ENCODE peak calls at places on chromosomes 6 and 20, in nine cellular contexts. P, K, O, H, Y, Q, M, N and X are unnamed samples.

GRCh38 chr6:127550403-127550802 is 26.6 kb upstream of the C6orf58 start:
- DNase-seq in P (no peak), K (no peak), O (no peak), H (no peak), Y (no peak), Q (no peak), M (no peak), N (peak), X (no peak)

GRCh38 chr6:41548841-41549642 is 2.9 kb downstream of the FOXP4 start:
- DNase-seq in P (no peak), K (peak), O (no peak), H (no peak), Y (no peak), Q (no peak), M (no peak), N (no peak), X (no peak)

GRCh38 chr20:45251884-45252571 is 2.3 kb downstream of the SLPI start:
- DNase-seq in P (no peak), K (no peak), O (no peak), H (no peak), Y (no peak), Q (no peak), M (no peak), N (no peak), X (no peak)

GRCh38 chr20:43723735-43724134 is 3.1 kb downstream of the GTSF1L start:
- DNase-seq in P (no peak), K (no peak), O (no peak), H (no peak), Y (no peak), Q (no peak), M (no peak), N (no peak), X (no peak)

GRCh38 chr6:75850026-75850385 is 101.0 kb downstream of the MYO6 start:
- DNase-seq in P (no peak), K (no peak), O (no peak), H (no peak), Y (no peak), Q (no peak), M (no peak), N (no peak), X (no peak)

GRCh38 chr6:14944593-14944992 is 301.3 kb upstream of the JARID2 start:
- DNase-seq in P (no peak), K (no peak), O (no peak), H (no peak), Y (no peak), Q (no peak), M (no peak), N (peak), X (no peak)

GRCh38 chr20:36542019-36542488 is 735 bp downstream of the MYL9 start:
- DNase-seq in P (peak), K (peak), O (peak), H (no peak), Y (peak), Q (peak), M (no peak), N (no peak), X (no peak)

GRCh38 chr20:32709528-32710121 is 33.6 kb downstream of the COMMD7 start:
- DNase-seq in P (peak), K (no peak), O (no peak), H (no peak), Y (no peak), Q (no peak), M (no peak), N (no peak), X (no peak)

GRCh38 chr6:160081398-160081797 is 40.2 kb upstream of the SLC22A1 start:
- DNase-seq in P (no peak), K (peak), O (no peak), H (no peak), Y (no peak), Q (no peak), M (no peak), N (no peak), X (no peak)

GRCh38 chr6:74735304-74735703 is 470.5 kb downstream of the COL12A1 start:
- DNase-seq in P (no peak), K (no peak), O (no peak), H (no peak), Y (no peak), Q (no peak), M (no peak), N (peak), X (peak)

GRCh38 chr6:74734901-74735300 is 471.0 kb downstream of the COL12A1 start:
- DNase-seq in P (no peak), K (no peak), O (no peak), H (no peak), Y (no peak), Q (no peak), M (no peak), N (no peak), X (no peak)

GRCh38 chr6:74733830-74734591 is 471.8 kb downstream of the COL12A1 start:
- DNase-seq in P (no peak), K (no peak), O (no peak), H (no peak), Y (no peak), Q (no peak), M (no peak), N (no peak), X (no peak)

GRCh38 chr6:74731204-74731603 is 474.6 kb downstream of the COL12A1 start:
- DNase-seq in P (no peak), K (no peak), O (no peak), H (no peak), Y (no peak), Q (no peak), M (no peak), N (peak), X (no peak)

GRCh38 chr6:74731921-74732320 is 473.9 kb downstream of the COL12A1 start:
- DNase-seq in P (no peak), K (peak), O (no peak), H (no peak), Y (no peak), Q (no peak), M (no peak), N (peak), X (peak)
- TF ChIP-seq CTCF in P (no peak), K (no peak), O (no peak), H (no peak), Y (no peak), Q (no peak), M (no peak), N (no peak), X (no peak)

DNA sequence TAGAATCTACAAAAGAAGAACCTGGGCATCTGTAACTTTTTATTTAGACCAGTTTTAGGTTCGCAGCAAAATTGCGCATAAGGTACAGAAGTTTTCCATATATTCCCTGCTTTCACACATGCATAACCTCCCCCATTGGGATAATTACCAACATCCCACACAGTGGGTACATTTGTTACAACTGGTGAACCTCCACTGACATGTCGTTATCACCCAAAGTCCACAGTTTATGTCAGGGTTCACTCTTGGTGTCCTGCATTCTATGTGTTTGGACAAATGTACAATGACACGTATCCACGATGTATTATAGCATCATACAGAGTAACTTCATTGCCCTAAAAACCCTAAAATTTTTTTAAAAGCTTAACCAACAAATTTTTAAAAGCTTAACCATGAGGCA is 109.7 kb downstream of the SMLR1 start:
- DNase-seq in P (no peak), K (no peak), O (no peak), H (no peak), Y (no peak), Q (no peak), M (no peak), N (no peak), X (no peak)
- H3K27ac ChIP-seq in P (no peak), K (no peak), O (no peak), H (no peak), Y (no peak), Q (no peak), M (no peak), N (no peak), X (no peak)

DNA sequence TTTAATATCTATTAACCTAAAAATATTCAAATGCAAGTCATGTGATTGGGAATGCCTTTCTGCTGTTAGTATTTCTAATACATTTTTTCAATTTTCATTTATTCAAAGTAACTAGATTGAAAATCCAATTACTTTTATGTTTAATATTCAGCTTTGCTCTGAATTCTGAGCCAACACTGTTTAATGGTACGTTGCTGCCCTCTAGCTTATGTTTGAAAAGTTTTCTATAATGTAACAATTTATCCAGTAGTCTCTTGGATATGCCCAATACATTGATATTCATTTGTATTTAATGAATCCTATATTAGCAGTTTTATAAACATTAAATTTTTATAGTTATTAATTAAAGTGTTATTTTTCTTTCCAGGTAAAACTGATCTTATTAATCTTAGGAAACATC is 47.4 kb downstream of the LGSN start:
- DNase-seq in P (no peak), K (peak), O (no peak), H (no peak), Y (no peak), Q (peak), M (no peak), N (peak), X (no peak)
- TF ChIP-seq CTCF in P (peak), K (peak), O (peak), H (no peak), Y (peak), Q (peak), M (no peak), N (peak), X (peak)

DNA sequence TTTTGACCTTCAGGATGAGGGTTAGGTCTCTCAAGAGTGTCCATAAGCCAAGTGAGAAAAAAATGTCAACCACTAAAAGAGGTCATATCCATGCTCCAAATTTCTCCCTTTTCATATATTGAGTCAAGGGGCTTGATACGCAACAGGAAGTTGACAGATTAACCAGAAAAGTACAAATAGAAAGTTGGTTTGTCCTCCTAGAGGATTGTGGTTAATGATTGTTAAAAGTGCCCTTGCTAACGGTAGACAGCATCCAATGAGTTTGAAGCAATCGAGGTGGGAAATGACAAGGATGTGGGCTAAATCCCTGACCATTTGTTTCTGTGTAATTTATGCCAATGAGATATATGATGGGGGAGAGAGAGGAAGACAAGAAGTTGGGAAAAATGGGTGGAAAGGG is 18.1 kb upstream of the HBS1L start:
- DNase-seq in P (no peak), K (no peak), O (no peak), H (no peak), Y (no peak), Q (no peak), M (no peak), N (no peak), X (no peak)
- H3K27ac ChIP-seq in P (no peak), K (no peak), O (no peak), H (no peak), Y (no peak), Q (no peak), M (no peak), N (no peak), X (no peak)

DNA sequence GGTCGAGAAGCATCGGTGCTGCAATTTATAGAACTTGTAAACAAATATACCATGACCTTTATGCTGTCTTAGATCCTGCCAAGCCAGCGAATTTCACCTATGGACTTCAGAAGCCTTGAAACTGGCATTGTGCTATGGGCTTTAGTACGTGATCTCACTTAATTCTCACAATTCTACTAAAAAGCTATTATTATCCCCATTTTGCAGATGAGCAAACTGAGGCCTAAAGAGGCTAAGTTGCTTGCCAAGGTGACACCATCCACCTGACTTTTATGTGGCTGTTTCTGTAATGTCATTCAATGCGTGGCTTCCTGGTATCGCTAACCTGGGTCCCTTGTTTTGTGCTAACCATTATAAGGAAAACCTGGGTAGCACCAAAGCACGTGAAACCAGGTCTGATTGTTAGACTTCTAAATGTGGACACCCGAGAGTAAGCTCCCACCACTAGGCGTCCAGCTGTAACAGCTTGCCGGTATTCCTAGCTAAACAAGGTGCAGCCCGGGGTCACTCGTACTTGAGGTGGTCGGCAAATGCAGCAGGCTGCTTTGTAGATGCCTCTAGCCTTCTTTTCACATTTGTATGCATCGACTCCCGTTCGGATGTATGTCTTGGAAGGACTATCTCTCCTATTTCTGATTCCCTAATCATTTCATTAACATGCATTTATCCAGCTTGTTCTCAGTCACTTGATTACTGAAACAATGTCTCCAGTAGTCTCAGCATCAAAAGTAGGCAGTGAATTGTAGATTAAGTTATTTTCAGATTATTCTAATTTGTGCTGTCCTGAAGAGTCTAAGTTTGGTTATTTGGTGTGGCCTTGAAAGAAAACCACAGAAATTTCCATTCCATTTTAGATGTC is 1.1 kb downstream of the SYNJ2 start:
- DNase-seq in P (no peak), K (peak), O (no peak), H (no peak), Y (no peak), Q (no peak), M (no peak), N (peak), X (no peak)
- TF ChIP-seq CTCF in P (no peak), K (peak), O (no peak), H (no peak), Y (peak), Q (peak), M (no peak), N (peak), X (peak)

DNA sequence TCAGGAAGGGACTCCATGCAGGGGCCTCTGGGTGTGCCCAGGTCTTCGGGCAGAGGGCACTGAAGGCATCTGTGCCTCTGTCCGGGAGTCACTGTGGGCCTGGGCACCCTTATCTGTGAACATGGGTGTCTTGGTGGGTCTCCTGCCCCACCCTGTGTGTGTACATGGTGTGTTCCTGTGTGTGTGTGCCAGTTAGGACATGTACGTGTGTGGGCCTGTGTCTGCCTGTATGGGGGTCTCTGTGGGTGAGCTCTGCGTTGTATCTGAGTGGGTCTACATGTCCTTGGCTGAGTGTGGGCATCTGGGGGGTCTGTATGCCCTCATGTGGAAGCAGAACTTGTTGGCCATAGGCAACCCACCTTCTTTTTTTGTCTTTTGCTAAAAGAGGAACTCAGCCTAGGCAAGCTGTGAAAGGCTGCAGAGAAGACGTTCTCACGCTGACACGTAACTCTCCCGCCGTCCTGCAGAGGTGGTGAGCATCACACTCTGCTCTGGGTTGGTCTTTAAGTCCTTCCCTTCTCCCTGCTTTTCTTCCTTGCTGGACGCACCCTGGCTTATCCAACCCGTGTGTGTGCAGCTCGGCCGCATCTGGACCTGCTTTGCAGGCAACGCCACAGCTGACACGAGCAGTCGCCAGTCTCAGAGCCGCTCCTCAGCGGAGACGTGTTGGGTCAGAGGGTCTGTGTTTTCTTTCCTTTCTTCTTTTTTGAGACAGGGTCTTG is 532 bp upstream of the NPBWR2 start:
- DNase-seq in P (no peak), K (peak), O (peak), H (no peak), Y (no peak), Q (no peak), M (no peak), N (no peak), X (no peak)
- H3K27ac ChIP-seq in P (no peak), K (no peak), O (no peak), H (no peak), Y (no peak), Q (no peak), M (no peak), N (no peak), X (no peak)

GRCh38 chr6:135323202-135323668 is 142.1 kb downstream of the MYB start:
- DNase-seq in P (no peak), K (no peak), O (no peak), H (no peak), Y (no peak), Q (no peak), M (no peak), N (no peak), X (no peak)

GRCh38 chr6:135321012-135321621 is 140.0 kb downstream of the MYB start:
- DNase-seq in P (peak), K (no peak), O (no peak), H (no peak), Y (no peak), Q (no peak), M (no peak), N (no peak), X (no peak)

GRCh38 chr6:135322427-135323201 is 141.5 kb downstream of the MYB start:
- DNase-seq in P (no peak), K (no peak), O (no peak), H (no peak), Y (no peak), Q (no peak), M (no peak), N (no peak), X (no peak)

GRCh38 chr6:135318728-135319469 is 137.8 kb downstream of the MYB start:
- DNase-seq in P (no peak), K (no peak), O (no peak), H (no peak), Y (no peak), Q (no peak), M (no peak), N (no peak), X (no peak)

GRCh38 chr6:135319819-135320218 is 138.7 kb downstream of the MYB start:
- DNase-seq in P (no peak), K (no peak), O (no peak), H (no peak), Y (no peak), Q (no peak), M (no peak), N (no peak), X (no peak)
- TF ChIP-seq CTCF in P (no peak), K (no peak), O (no peak), H (no peak), Y (no peak), Q (no peak), M (no peak), N (no peak), X (no peak)

GRCh38 chr6:95973976-95974375 is 41.8 kb upstream of the FUT9 start:
- DNase-seq in P (no peak), K (no peak), O (no peak), H (no peak), Y (no peak), Q (no peak), M (no peak), N (no peak), X (no peak)
- H3K27ac ChIP-seq in P (no peak), K (no peak), O (no peak), H (no peak), Y (no peak), Q (no peak), M (no peak), N (no peak), X (no peak)

GRCh38 chr6:47079638-47080037 is 37.5 kb upstream of the ADGRF1 start:
- DNase-seq in P (no peak), K (peak), O (no peak), H (no peak), Y (no peak), Q (no peak), M (no peak), N (no peak), X (no peak)
- TF ChIP-seq CTCF in P (no peak), K (peak), O (no peak), H (no peak), Y (no peak), Q (peak), M (no peak), N (peak), X (no peak)

DNA sequence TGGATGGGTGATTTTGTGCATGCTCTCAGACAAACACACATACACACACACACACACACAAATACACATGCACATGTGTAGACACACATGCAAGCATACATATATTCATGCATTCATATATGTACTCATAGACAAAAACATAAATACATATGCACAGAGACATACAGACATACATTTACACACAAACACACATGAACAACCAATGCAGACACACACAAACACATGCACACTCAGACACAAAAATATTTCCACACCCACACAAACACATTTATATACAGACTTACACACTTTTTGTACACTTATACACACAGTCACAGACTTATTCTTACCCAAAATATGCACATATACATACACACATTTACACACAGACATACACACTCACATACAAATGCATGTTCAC is 94.9 kb upstream of the NKX2-2 start:
- DNase-seq in P (no peak), K (no peak), O (no peak), H (no peak), Y (no peak), Q (no peak), M (no peak), N (no peak), X (no peak)
- H3K27ac ChIP-seq in P (no peak), K (no peak), O (no peak), H (no peak), Y (no peak), Q (no peak), M (no peak), N (no peak), X (no peak)